ENCODE peak calls at places on chromosomes 2 and 18, in six cellular contexts. I is A549, K is thyroid gland, E is foreskin keratinocyte, T is MCF 10A, Z is cardiac fibroblast. V is an unnamed sample.

GRCh38 chr2:191165190-191165643 is 14.4 kb upstream of the STAT4 start:
- DNase-seq in I (peak; percentile 65), K (no peak), E (peak; percentile 67), T (peak; percentile 71), Z (peak; percentile 80), V (peak; percentile 76)

GRCh38 chr2:32824415-32824814 is 122.3 kb upstream of the LTBP1 start:
- DNase-seq in I (no peak), K (no peak), E (no peak), T (no peak), Z (no peak), V (no peak)

GRCh38 chr2:35454966-35455638 is 900.5 kb upstream of the CRIM1 start:
- DNase-seq in I (peak; percentile 53), K (no peak), E (peak; percentile 28), T (peak; percentile 61), Z (peak; percentile 1), V (no peak)

GRCh38 chr2:120189189-120189588 is 34.0 kb downstream of the TMEM185B start:
- DNase-seq in I (no peak), K (no peak), E (no peak), T (no peak), Z (no peak), V (no peak)

GRCh38 chr2:119385465-119385864 is 18.7 kb downstream of the DBI start:
- DNase-seq in I (no peak), K (no peak), E (no peak), T (no peak), Z (no peak), V (no peak)

GRCh38 chr2:4091013-4091412 is 387.6 kb downstream of the DCDC2C start:
- DNase-seq in I (no peak), K (no peak), E (no peak), T (no peak), Z (no peak), V (no peak)

GRCh38 chr2:234565842-234566619 is 69.2 kb upstream of the ARL4C start:
- DNase-seq in I (no peak), K (no peak), E (no peak), T (no peak), Z (no peak), V (no peak)

GRCh38 chr2:9714630-9715214 is 83.9 kb upstream of the YWHAQ start:
- DNase-seq in I (no peak), K (peak; percentile 84), E (no peak), T (no peak), Z (no peak), V (peak; percentile 81)

GRCh38 chr2:176675557-176676256 is 406.5 kb downstream of the MTX2 start:
- DNase-seq in I (no peak), K (no peak), E (no peak), T (no peak), Z (no peak), V (no peak)

GRCh38 chr2:231615058-231615671 is 22.5 kb downstream of the TEX44 start:
- DNase-seq in I (no peak), K (peak; percentile 41), E (peak; percentile 25), T (no peak), Z (no peak), V (no peak)

GRCh38 chr2:96143848-96144480 is 1.3 kb downstream of the DUSP2 start:
- DNase-seq in I (peak; percentile 19), K (no peak), E (no peak), T (peak; percentile 10), Z (no peak), V (no peak)
- TF ChIP-seq CTCF in I (no peak), K (no peak), E (no peak), T (no peak), Z (no peak), V (no peak)

GRCh38 chr2:233384811-233385488 is 30.7 kb downstream of the DGKD start:
- DNase-seq in I (no peak), K (no peak), E (peak; percentile 63), T (peak; percentile 56), Z (no peak), V (no peak)
- TF ChIP-seq CTCF in I (no peak), K (no peak), E (no peak), T (no peak), Z (no peak), V (no peak)

GRCh38 chr18:32261003-32261402 is 71.2 kb downstream of the MEP1B start:
- DNase-seq in I (no peak), K (no peak), E (no peak), T (no peak), Z (no peak), V (no peak)
- TF ChIP-seq CTCF in I (no peak), K (no peak), E (no peak), T (no peak), Z (no peak), V (no peak)

DNA sequence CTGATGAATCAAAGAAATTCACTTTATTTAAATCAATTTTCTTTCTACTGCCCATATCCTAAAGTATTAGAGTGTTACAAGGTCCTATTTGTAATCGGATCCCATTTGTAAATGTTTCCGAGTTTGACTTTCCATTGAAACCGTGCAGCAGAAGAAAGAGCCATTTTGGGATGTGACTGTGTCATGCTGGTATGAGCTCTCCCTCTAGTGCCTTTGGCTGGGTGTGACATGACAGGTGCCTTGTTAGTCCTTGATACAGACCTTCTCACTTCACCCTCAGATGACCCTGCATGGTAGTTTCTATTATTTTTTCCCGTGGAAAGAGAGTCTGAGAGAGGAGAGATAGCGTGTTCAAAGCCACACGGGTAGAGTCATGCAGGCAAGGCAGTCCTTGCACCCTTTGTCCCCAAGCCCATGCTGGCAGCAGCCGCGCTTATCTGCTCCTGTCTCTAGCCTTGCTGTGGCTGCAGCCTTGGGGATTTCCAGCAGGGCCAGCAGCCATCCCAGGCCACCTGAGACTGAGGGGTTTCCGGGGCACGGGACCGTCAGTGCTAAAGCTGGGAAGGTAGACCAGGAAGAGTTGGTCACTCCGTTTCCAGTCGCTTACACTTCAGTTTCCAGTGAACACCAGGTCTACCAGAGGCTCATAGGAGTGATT is 21.4 kb downstream of the CHMP1B start:
- DNase-seq in I (peak; percentile 67), K (peak; percentile 38), E (peak; percentile 22), T (peak; percentile 73), Z (peak; percentile 61), V (no peak)
- TF ChIP-seq CTCF in I (peak; percentile 49), K (peak; percentile 62), E (peak; percentile 64), T (peak; percentile 62), Z (peak; percentile 62), V (peak; percentile 43)

V was measured in fibroblast of villous mesenchyme.